ENCODE peak calls at places on chromosomes 12 and 14, in five cellular contexts. T is A549, J is HCT116, L is K562, W is SK-N-SH. I is an unnamed sample.

GRCh38 chr12:53974084-53975018 is at the start of gene HOTAIR:
- DNase-seq in T (peak), J (no peak), L (no peak), W (peak), I (no peak)

GRCh38 chr14:68232643-68233055 is 413.1 kb downstream of the RAD51B start:
- DNase-seq in T (peak), J (peak), L (no peak), W (no peak), I (peak)

GRCh38 chr12:84397279-84397678 is 515.3 kb downstream of the SLC6A15 start:
- DNase-seq in T (no peak), J (no peak), L (no peak), W (peak), I (no peak)

GRCh38 chr14:102158797-102159196 is 19.1 kb downstream of the WDR20 start:
- DNase-seq in T (no peak), J (no peak), L (no peak), W (no peak), I (no peak)

GRCh38 chr12:113422030-113422900 is at the start of gene SDSL:
- DNase-seq in T (peak), J (peak), L (peak), W (peak), I (peak)

GRCh38 chr12:76470028-76470939 is 89.3 kb downstream of the OSBPL8 start:
- DNase-seq in T (peak), J (no peak), L (peak), W (peak), I (peak)

GRCh38 chr12:49428652-49429549 is 61.6 kb downstream of the SPATS2 start:
- DNase-seq in T (peak), J (peak), L (no peak), W (no peak), I (peak)

GRCh38 chr12:70784042-70784668 is 136.4 kb downstream of the PTPRR start:
- DNase-seq in T (no peak), J (no peak), L (no peak), W (no peak), I (no peak)

GRCh38 chr14:92659765-92660561 is 88.5 kb downstream of the LGMN start:
- DNase-seq in T (no peak), J (no peak), L (no peak), W (no peak), I (no peak)

GRCh38 chr12:93341409-93342044 is 36.2 kb upstream of the NUDT4 start:
- DNase-seq in T (no peak), J (no peak), L (no peak), W (no peak), I (no peak)

GRCh38 chr14:93013368-93013719 is 90.4 kb downstream of the CHGA start:
- DNase-seq in T (no peak), J (no peak), L (no peak), W (no peak), I (peak)

GRCh38 chr12:25715147-25715546 is 162.1 kb upstream of the LMNTD1 start:
- DNase-seq in T (no peak), J (no peak), L (no peak), W (no peak), I (peak)

GRCh38 chr12:26112703-26113147 is 12.1 kb downstream of the BHLHE41 start:
- DNase-seq in T (no peak), J (no peak), L (no peak), W (no peak), I (peak)

GRCh38 chr14:95477411-95478089 is 38.9 kb downstream of the SYNE3 start:
- DNase-seq in T (no peak), J (no peak), L (no peak), W (no peak), I (no peak)

GRCh38 chr14:71322660-71323250 is 415.5 kb downstream of the PCNX1 start:
- DNase-seq in T (peak), J (no peak), L (no peak), W (peak), I (peak)

GRCh38 chr14:100721568-100721967 is 5.1 kb upstream of the DLK1 start:
- DNase-seq in T (no peak), J (no peak), L (no peak), W (no peak), I (peak)

GRCh38 chr14:23551266-23552028 is at the start of gene ZFHX2:
- DNase-seq in T (peak), J (peak), L (peak), W (peak), I (peak)

GRCh38 chr14:47557894-47558293 is 117.5 kb downstream of the MDGA2 start:
- DNase-seq in T (no peak), J (no peak), L (no peak), W (no peak), I (no peak)

GRCh38 chr12:120413901-120414695 is 23.8 kb upstream of the COX6A1 start:
- DNase-seq in T (no peak), J (no peak), L (no peak), W (no peak), I (no peak)

GRCh38 chr12:124758266-124759200 is 105.1 kb downstream of the SCARB1 start:
- DNase-seq in T (no peak), J (no peak), L (no peak), W (peak), I (no peak)

GRCh38 chr12:5580911-5581488 is 149.1 kb downstream of the NTF3 start:
- DNase-seq in T (no peak), J (no peak), L (no peak), W (no peak), I (peak)

GRCh38 chr12:131123817-131124216 is 170.1 kb downstream of the ADGRD1 start:
- DNase-seq in T (no peak), J (no peak), L (no peak), W (no peak), I (no peak)

GRCh38 chr12:46946137-46946536 is 120.3 kb upstream of the SLC38A4 start:
- DNase-seq in T (no peak), J (no peak), L (no peak), W (no peak), I (peak)

GRCh38 chr14:51070732-51071131 is 24.2 kb downstream of the TRIM9 start:
- DNase-seq in T (no peak), J (no peak), L (no peak), W (no peak), I (peak)

GRCh38 chr14:87725318-87725717 is 267.7 kb downstream of the GALC start:
- DNase-seq in T (no peak), J (no peak), L (no peak), W (no peak), I (no peak)

DNA sequence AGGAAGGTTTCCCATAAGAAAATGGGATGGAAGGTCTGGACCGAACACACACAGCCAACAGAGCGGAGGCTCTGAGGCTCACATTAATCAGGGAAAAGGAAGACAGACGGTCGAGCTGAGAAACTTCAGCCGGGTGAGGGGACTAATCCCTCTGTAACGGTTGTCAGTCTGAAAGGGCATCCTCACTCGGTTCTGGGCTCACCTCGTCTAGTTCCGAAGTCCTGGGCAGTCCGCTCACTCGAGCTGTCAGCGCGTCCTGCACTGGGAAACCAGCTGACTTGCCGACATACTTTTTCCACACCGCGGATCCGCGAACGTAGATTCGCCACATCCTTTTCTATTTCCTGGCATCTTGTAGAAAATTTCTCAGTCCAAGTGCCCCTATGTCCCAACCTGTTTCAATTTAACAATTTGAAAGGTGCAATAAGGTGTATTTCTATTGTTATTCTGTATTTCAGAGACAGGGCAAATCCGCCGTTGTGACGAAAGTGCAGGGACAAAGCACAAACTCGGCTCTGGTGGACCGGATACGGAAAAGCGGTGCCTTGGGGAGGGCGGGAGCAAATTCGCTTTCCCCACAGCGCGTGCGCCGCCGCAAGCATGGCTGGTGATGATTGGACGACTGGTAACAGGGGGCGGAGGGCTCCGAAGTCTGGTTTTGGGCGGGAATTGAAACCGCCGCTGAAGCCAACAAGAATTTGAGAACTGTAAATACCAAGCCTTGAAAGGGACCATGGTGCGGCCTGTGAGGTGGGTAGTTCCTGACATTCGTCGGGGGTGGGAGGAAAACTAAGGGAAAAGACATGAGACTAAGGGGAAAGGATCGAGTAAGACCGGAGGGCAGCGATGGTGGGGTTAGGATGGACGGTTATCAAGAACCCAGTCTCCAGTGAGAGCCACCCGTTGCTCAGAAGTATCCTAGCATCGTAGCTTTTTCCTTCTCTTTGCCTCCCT is at the start of gene RAD51AP1:
- DNase-seq in T (peak), J (peak), L (peak), W (peak), I (peak)
- TF ChIP-seq RAD21 in T (no peak), J (no peak), L (no peak), W (no peak), I (no peak)

GRCh38 chr12:106898001-106898966 is 57.4 kb upstream of the TMEM263 start:
- DNase-seq in T (no peak), J (no peak), L (no peak), W (no peak), I (no peak)
- TF ChIP-seq RAD21 in T (no peak), J (no peak), L (no peak), W (no peak), I (no peak)

DNA sequence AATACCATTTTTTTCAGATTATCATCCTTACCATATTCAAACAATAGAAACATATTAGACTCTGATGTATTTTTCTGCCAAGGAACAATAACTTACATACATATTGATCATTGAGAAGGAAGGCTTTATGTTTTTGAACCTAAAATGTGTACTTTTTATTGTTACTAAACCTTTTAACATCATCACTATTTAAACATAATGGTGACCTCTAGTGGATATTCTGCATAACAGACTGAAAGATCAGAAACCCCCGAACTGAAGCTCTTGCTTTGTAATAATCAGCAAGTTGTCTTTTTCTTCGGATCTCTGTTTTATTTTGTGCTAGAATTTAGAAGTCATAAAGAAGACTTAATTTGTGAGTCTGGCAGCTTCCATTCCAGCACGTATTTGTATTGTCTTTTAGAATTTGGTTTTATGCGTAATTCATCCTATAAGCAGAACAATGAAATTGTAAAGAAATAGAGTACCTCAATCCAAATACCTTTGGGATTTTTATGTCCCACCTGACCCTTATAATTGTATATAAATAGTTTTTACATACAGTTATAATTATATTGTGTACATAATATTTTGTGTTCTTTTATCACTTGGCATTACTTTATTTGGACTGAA is 125.9 kb upstream of the ATF1 start:
- DNase-seq in T (peak), J (no peak), L (no peak), W (peak), I (peak)
- TF ChIP-seq RAD21 in T (peak), J (peak), L (peak), W (peak), I (peak)

GRCh38 chr12:123075591-123076171 is 75.2 kb downstream of the PITPNM2 start:
- DNase-seq in T (no peak), J (no peak), L (peak), W (no peak), I (no peak)
- TF ChIP-seq RAD21 in T (no peak), J (no peak), L (peak), W (no peak), I (no peak)

GRCh38 chr14:63933701-63934100 is 80.9 kb downstream of the SYNE2 start:
- DNase-seq in T (no peak), J (no peak), L (no peak), W (no peak), I (no peak)

GRCh38 chr14:63939006-63939270 is 86.1 kb downstream of the SYNE2 start:
- DNase-seq in T (no peak), J (no peak), L (no peak), W (no peak), I (no peak)

GRCh38 chr14:63940387-63940786 is 87.6 kb downstream of the SYNE2 start:
- DNase-seq in T (no peak), J (no peak), L (no peak), W (no peak), I (no peak)

GRCh38 chr14:63941023-63941422 is 88.2 kb downstream of the SYNE2 start:
- DNase-seq in T (no peak), J (no peak), L (no peak), W (no peak), I (no peak)

GRCh38 chr14:63938198-63939005 is 85.6 kb downstream of the SYNE2 start:
- DNase-seq in T (no peak), J (no peak), L (no peak), W (no peak), I (peak)
- TF ChIP-seq RAD21 in T (no peak), J (no peak), L (no peak), W (no peak), I (no peak)